ENCODE peak calls at places on chromosomes 4 and X, in ten cellular contexts. C is endodermal cell, O is IMR-90, F is left ventricle myocardium inferior, R is body of pancreas, B is OCI-LY7, M is AG04450, A is ascending aorta, N is pancreas, H is astrocyte. Z is an unnamed sample.
A peak's percentile ranks its signal among the peaks of the same experiment; 100 is the strongest.

GRCh38 chrX:17078031-17078730 is 131.7 kb downstream of the REPS2 start:
- DNase-seq in C (no peak), O (peak; percentile 13), F (no peak), R (no peak), B (no peak), M (no peak), A (no peak), N (no peak), H (peak; percentile 68), Z (no peak)

GRCh38 chrX:130012683-130013082 is 30.2 kb downstream of the BCORL1 start:
- DNase-seq in C (no peak), O (no peak), F (no peak), R (no peak), B (no peak), M (no peak), A (no peak), N (no peak), H (no peak), Z (no peak)

GRCh38 chrX:96004386-96004785 is 680.3 kb upstream of the DIAPH2 start:
- DNase-seq in C (no peak), O (peak; percentile 74), F (no peak), R (no peak), B (no peak), M (peak; percentile 38), A (no peak), N (no peak), H (peak; percentile 44), Z (no peak)

GRCh38 chr4:19791422-19792113 is 460.1 kb upstream of the SLIT2 start:
- DNase-seq in C (no peak), O (peak; percentile 20), F (no peak), R (no peak), B (no peak), M (no peak), A (no peak), N (no peak), H (no peak), Z (no peak)

GRCh38 chrX:69615779-69616519 is at the start of gene EDA:
- DNase-seq in C (peak; percentile 94), O (peak; percentile 34), F (peak; percentile 87), R (peak; percentile 87), B (peak; percentile 84), M (no peak), A (peak; percentile 89), N (peak; percentile 89), H (peak; percentile 4), Z (peak; percentile 80)

GRCh38 chr4:38572798-38573197 is 91.2 kb upstream of the KLF3 start:
- DNase-seq in C (no peak), O (no peak), F (no peak), R (no peak), B (no peak), M (no peak), A (no peak), N (no peak), H (no peak), Z (no peak)

GRCh38 chr4:168769416-168769815 is 240.6 kb downstream of the CBR4 start:
- DNase-seq in C (no peak), O (peak; percentile 80), F (no peak), R (no peak), B (no peak), M (no peak), A (peak; percentile 73), N (no peak), H (peak; percentile 94), Z (no peak)

GRCh38 chr4:178138491-178138890 is 696.3 kb upstream of the AGA start:
- DNase-seq in C (no peak), O (no peak), F (no peak), R (no peak), B (no peak), M (no peak), A (no peak), N (no peak), H (no peak), Z (no peak)

GRCh38 chrX:20217279-20217678 is 49.4 kb downstream of the RPS6KA3 start:
- DNase-seq in C (no peak), O (peak; percentile 78), F (no peak), R (no peak), B (no peak), M (no peak), A (no peak), N (no peak), H (peak; percentile 48), Z (no peak)

GRCh38 chr4:153468587-153468986 is 2.4 kb downstream of the TMEM131L start:
- DNase-seq in C (no peak), O (no peak), F (no peak), R (no peak), B (peak; percentile 94), M (no peak), A (no peak), N (no peak), H (no peak), Z (no peak)

GRCh38 chrX:80285131-80285773 is 135.0 kb upstream of the TENT5D start:
- DNase-seq in C (peak; percentile 72), O (peak; percentile 1), F (no peak), R (peak; percentile 11), B (peak; percentile 3), M (no peak), A (no peak), N (no peak), H (no peak), Z (no peak)

GRCh38 chr4:26196567-26196966 is 124.2 kb upstream of the RBPJ start:
- DNase-seq in C (no peak), O (no peak), F (no peak), R (no peak), B (no peak), M (no peak), A (no peak), N (no peak), H (no peak), Z (no peak)

GRCh38 chr4:19689511-19689910 is 562.2 kb upstream of the SLIT2 start:
- DNase-seq in C (no peak), O (peak; percentile 75), F (no peak), R (no peak), B (no peak), M (no peak), A (no peak), N (no peak), H (peak; percentile 92), Z (no peak)

GRCh38 chrX:139194571-139195280 is 335.8 kb upstream of the F9 start:
- DNase-seq in C (peak; percentile 62), O (no peak), F (no peak), R (peak; percentile 67), B (no peak), M (no peak), A (no peak), N (peak; percentile 72), H (peak; percentile 24), Z (peak; percentile 38)

GRCh38 chrX:11151799-11152591 is 40.9 kb downstream of the HCCS start:
- DNase-seq in C (no peak), O (no peak), F (no peak), R (no peak), B (no peak), M (no peak), A (no peak), N (no peak), H (no peak), Z (no peak)

GRCh38 chrX:33134164-33134563 is 77.2 kb downstream of the DMD start:
- DNase-seq in C (no peak), O (no peak), F (no peak), R (no peak), B (no peak), M (no peak), A (no peak), N (no peak), H (no peak), Z (no peak)

GRCh38 chr4:770022-770421 is 55.9 kb downstream of the CPLX1 start:
- DNase-seq in C (no peak), O (peak; percentile 38), F (no peak), R (no peak), B (no peak), M (no peak), A (no peak), N (peak; percentile 1), H (no peak), Z (no peak)

GRCh38 chr4:151304755-151305154 is 20.6 kb downstream of the SH3D19 start:
- DNase-seq in C (peak; percentile 64), O (no peak), F (no peak), R (no peak), B (no peak), M (no peak), A (no peak), N (no peak), H (no peak), Z (no peak)
- TF ChIP-seq CTCF in C (no peak), O (no peak), F (no peak), R (no peak), B (no peak), M (no peak), A (no peak), N (no peak), H (no peak), Z (no peak)

GRCh38 chrX:110145305-110145704 is 142.4 kb downstream of the TMEM164 start:
- DNase-seq in C (no peak), O (no peak), F (no peak), R (no peak), B (no peak), M (no peak), A (no peak), N (no peak), H (no peak), Z (no peak)
- H3K4me3 ChIP-seq in C (no peak overlapping the region), O (no peak overlapping the region), F (no peak overlapping the region), R (no peak overlapping the region), B (no peak overlapping the region), M (no peak overlapping the region), A (no peak overlapping the region), N (no peak overlapping the region), H (no peak overlapping the region), Z (no peak overlapping the region)

GRCh38 chr4:183966371-183966770 is 61.3 kb downstream of the STOX2 start:
- DNase-seq in C (no peak), O (peak; percentile 4), F (no peak), R (no peak), B (no peak), M (no peak), A (no peak), N (no peak), H (peak; percentile 53), Z (no peak)

GRCh38 chr4:183969596-183969995 is 64.5 kb downstream of the STOX2 start:
- DNase-seq in C (no peak), O (no peak), F (no peak), R (no peak), B (no peak), M (no peak), A (no peak), N (no peak), H (no peak), Z (no peak)

GRCh38 chr4:183968931-183969330 is 63.8 kb downstream of the STOX2 start:
- DNase-seq in C (no peak), O (no peak), F (no peak), R (no peak), B (no peak), M (no peak), A (no peak), N (no peak), H (no peak), Z (no peak)

GRCh38 chr4:183968502-183968901 is 63.4 kb downstream of the STOX2 start:
- DNase-seq in C (peak; percentile 53), O (no peak), F (no peak), R (no peak), B (no peak), M (no peak), A (no peak), N (no peak), H (no peak), Z (no peak)

GRCh38 chr4:183971938-183972490 is 66.9 kb downstream of the STOX2 start:
- DNase-seq in C (no peak), O (no peak), F (peak; percentile 47), R (no peak), B (no peak), M (no peak), A (no peak), N (no peak), H (no peak), Z (no peak)
- H3K27ac ChIP-seq in C (no peak overlapping the region), O (no peak overlapping the region), F (peak overlapping the region; percentile 21), R (no peak overlapping the region), B (no peak overlapping the region), M (no peak overlapping the region), A (no peak overlapping the region), N (no peak overlapping the region), H (no peak overlapping the region), Z (no peak overlapping the region)

GRCh38 chrX:135535077-135535630 is 14.7 kb downstream of the INTS6L start:
- DNase-seq in C (no peak), O (no peak), F (no peak), R (no peak), B (no peak), M (no peak), A (no peak), N (no peak), H (no peak), Z (no peak)
- TF ChIP-seq CTCF in C (no peak), O (no peak), F (no peak), R (no peak), B (no peak), M (no peak), A (no peak), N (no peak), H (no peak), Z (no peak)

Z was measured in lung.